ENCODE peak calls at places on chromosomes 5 and 9, in five cellular contexts. H is transverse colon; R is stimulated activated effector memory CD8-positive, alpha-beta T cell treated with anti-CD3 and anti-CD28 coated beads, Interleukin-12 subunit alpha, Interleukin-12 subunit beta, amount 100 ng/mL, for 72 hours; I is SW480; V is ELR. W is an unnamed sample.

GRCh38 chr5:72517961-72518690 is 10.9 kb upstream of the ZNF366 start:
- DNase-seq in H (peak; percentile 33), R (no peak), I (no peak), V (no peak), W (no peak)

GRCh38 chr9:899440-900184 is 58.1 kb downstream of the DMRT1 start:
- DNase-seq in H (peak; percentile 14), R (no peak), I (peak; percentile 93), V (no peak), W (no peak)

GRCh38 chr5:1341863-1342262 is 3.0 kb downstream of the CLPTM1L start:
- DNase-seq in H (peak; percentile 68), R (no peak), I (no peak), V (no peak), W (no peak)

GRCh38 chr9:92715488-92716231 is 45.7 kb upstream of the IPPK start:
- DNase-seq in H (no peak), R (no peak), I (peak; percentile 12), V (no peak), W (no peak)

GRCh38 chr5:82984786-82985762 is 92.1 kb downstream of the TMEM167A start:
- DNase-seq in H (no peak), R (no peak), I (no peak), V (no peak), W (no peak)

GRCh38 chr9:113599647-113600476 is 136.3 kb downstream of the RGS3 start:
- DNase-seq in H (no peak), R (no peak), I (no peak), V (peak; percentile 97), W (no peak)

GRCh38 chr5:32388429-32389111 is 56.0 kb downstream of the ZFR start:
- DNase-seq in H (no peak), R (no peak), I (no peak), V (peak; percentile 76), W (no peak)

GRCh38 chr9:469672-470040 is 255.0 kb downstream of the DOCK8 start:
- DNase-seq in H (peak; percentile 47), R (peak; percentile 68), I (peak; percentile 43), V (no peak), W (no peak)

GRCh38 chr9:126304946-126305370 is 21.7 kb upstream of the MVB12B start:
- DNase-seq in H (no peak), R (no peak), I (peak; percentile 7), V (no peak), W (no peak)

GRCh38 chr5:80220268-80220897 is 35.5 kb downstream of the SERINC5 start:
- DNase-seq in H (no peak), R (no peak), I (no peak), V (no peak), W (no peak)

GRCh38 chr5:54887663-54888062 is 97.7 kb downstream of the ESM1 start:
- DNase-seq in H (no peak), R (no peak), I (no peak), V (no peak), W (no peak)

GRCh38 chr5:63960646-63961045 is 1.6 kb downstream of the HTR1A start:
- DNase-seq in H (no peak), R (no peak), I (no peak), V (no peak), W (no peak)

GRCh38 chr5:6584727-6585126 is 48.1 kb downstream of the NSUN2 start:
- DNase-seq in H (no peak), R (peak; percentile 23), I (no peak), V (no peak), W (no peak)

GRCh38 chr9:97501177-97501971 is at the start of gene TMOD1:
- DNase-seq in H (peak; percentile 79), R (peak; percentile 65), I (peak; percentile 76), V (peak; percentile 60), W (no peak)

GRCh38 chr9:70081120-70081495 is 37.5 kb downstream of the MAMDC2 start:
- DNase-seq in H (no peak), R (no peak), I (no peak), V (peak; percentile 66), W (no peak)

GRCh38 chr5:7908317-7908716 is 39.4 kb downstream of the MTRR start:
- DNase-seq in H (no peak), R (no peak), I (no peak), V (no peak), W (no peak)

GRCh38 chr9:89662718-89663246 is 58.0 kb downstream of the GADD45G start:
- DNase-seq in H (no peak), R (no peak), I (no peak), V (no peak), W (no peak)

GRCh38 chr9:135242406-135242805 is 154.9 kb downstream of the OLFM1 start:
- DNase-seq in H (no peak), R (no peak), I (no peak), V (no peak), W (no peak)